ENCODE peak calls at places on chromosomes 12 and 14, in four cellular contexts. U is H1, T is GM12878, W is HepG2. P is an unnamed sample. For H3K4me1 and H3K9me3, the result is how much of the 10 kb centered on the place peaks cover.

GRCh38 chr12:30796508-30796780 is 41.7 kb upstream of the CAPRIN2 start:
- DNase-seq in U (no peak), T (no peak), W (no peak), P (peak)

GRCh38 chr12:25884920-25885234 is 73.6 kb upstream of the RASSF8 start:
- DNase-seq in U (no peak), T (no peak), W (no peak), P (no peak)

GRCh38 chr12:111597731-111598636 is 1.1 kb downstream of the ATXN2 start:
- DNase-seq in U (no peak), T (no peak), W (no peak), P (no peak)

GRCh38 chr12:124402281-124403066 is 107.6 kb downstream of the RFLNA start:
- DNase-seq in U (no peak), T (no peak), W (no peak), P (no peak)

GRCh38 chr12:109715310-109716091 is 1.9 kb downstream of the FAM222A start:
- DNase-seq in U (no peak), T (no peak), W (no peak), P (no peak)

GRCh38 chr14:30270200-30271161 is 288.5 kb upstream of the G2E3 start:
- DNase-seq in U (peak), T (no peak), W (peak), P (peak)

GRCh38 chr14:102796661-102797190 is 19.5 kb downstream of the TRAF3 start:
- DNase-seq in U (no peak), T (no peak), W (no peak), P (no peak)

GRCh38 chr12:129325566-129325965 is 472.3 kb downstream of the GLT1D1 start:
- DNase-seq in U (no peak), T (no peak), W (no peak), P (no peak)

GRCh38 chr12:45269407-45269741 is 53.5 kb downstream of the ANO6 start:
- DNase-seq in U (no peak), T (no peak), W (no peak), P (no peak)

GRCh38 chr14:23057757-23058653 is 685 bp upstream of the CDH24 start:
- DNase-seq in U (peak), T (peak), W (peak), P (peak)

GRCh38 chr12:124761876-124762275 is 101.8 kb downstream of the SCARB1 start:
- DNase-seq in U (no peak), T (no peak), W (no peak), P (no peak)

GRCh38 chr12:40336573-40337199 is 111.9 kb downstream of the LRRK2 start:
- DNase-seq in U (no peak), T (no peak), W (peak), P (no peak)

GRCh38 chr12:28611501-28611900 is 421.2 kb downstream of the CCDC91 start:
- DNase-seq in U (no peak), T (no peak), W (no peak), P (no peak)

GRCh38 chr12:75820848-75821578 is 210.6 kb downstream of the PHLDA1 start:
- DNase-seq in U (no peak), T (no peak), W (no peak), P (no peak)

GRCh38 chr14:90109858-90110257 is 48.1 kb downstream of the KCNK13 start:
- DNase-seq in U (peak), T (no peak), W (peak), P (no peak)

GRCh38 chr12:93020225-93020997 is 91.3 kb upstream of the EEA1 start:
- DNase-seq in U (no peak), T (no peak), W (peak), P (no peak)
- H3K4me1 ChIP-seq in U (under half), T (under half), W (half or more), P (under half)

GRCh38 chr12:47949441-47950341 is 13.7 kb upstream of the TMEM106C start:
- DNase-seq in U (peak), T (no peak), W (peak), P (peak)
- TF ChIP-seq SUZ12 in U (no peak), T (no peak), W (no peak), P (no peak)

GRCh38 chr12:46858368-46858767 is 32.6 kb upstream of the SLC38A4 start:
- DNase-seq in U (no peak), T (no peak), W (no peak), P (peak)

GRCh38 chr12:46855760-46856159 is 30.0 kb upstream of the SLC38A4 start:
- DNase-seq in U (no peak), T (no peak), W (no peak), P (no peak)

DNA sequence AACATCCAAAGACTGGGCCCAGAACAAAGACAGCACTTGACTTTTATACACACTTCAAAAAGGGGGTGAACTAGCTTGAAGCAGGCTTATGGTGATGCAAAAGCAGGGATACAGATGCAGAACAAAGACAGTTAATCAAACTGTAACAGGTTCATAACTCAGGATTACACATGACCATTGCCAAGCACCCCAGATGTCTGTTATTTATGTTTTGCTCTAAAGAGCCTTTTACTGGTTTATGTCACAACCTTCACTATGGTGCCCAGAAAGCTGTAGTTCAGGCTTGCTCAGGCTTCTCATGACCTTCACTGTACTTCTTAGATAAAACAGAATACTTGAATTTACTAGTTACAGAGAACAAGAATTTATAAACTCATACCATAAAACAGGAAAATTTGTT is 31.7 kb upstream of the SLC38A4 start:
- DNase-seq in U (no peak), T (no peak), W (no peak), P (no peak)
- H3K9me3 ChIP-seq in U (under half), T (under half), W (half or more), P (half or more)

GRCh38 chr14:95265106-95266094 is 54.3 kb downstream of the CLMN start:
- DNase-seq in U (no peak), T (peak), W (peak), P (no peak)
- H3K4me1 ChIP-seq in U (under half), T (under half), W (under half), P (under half)

DNA sequence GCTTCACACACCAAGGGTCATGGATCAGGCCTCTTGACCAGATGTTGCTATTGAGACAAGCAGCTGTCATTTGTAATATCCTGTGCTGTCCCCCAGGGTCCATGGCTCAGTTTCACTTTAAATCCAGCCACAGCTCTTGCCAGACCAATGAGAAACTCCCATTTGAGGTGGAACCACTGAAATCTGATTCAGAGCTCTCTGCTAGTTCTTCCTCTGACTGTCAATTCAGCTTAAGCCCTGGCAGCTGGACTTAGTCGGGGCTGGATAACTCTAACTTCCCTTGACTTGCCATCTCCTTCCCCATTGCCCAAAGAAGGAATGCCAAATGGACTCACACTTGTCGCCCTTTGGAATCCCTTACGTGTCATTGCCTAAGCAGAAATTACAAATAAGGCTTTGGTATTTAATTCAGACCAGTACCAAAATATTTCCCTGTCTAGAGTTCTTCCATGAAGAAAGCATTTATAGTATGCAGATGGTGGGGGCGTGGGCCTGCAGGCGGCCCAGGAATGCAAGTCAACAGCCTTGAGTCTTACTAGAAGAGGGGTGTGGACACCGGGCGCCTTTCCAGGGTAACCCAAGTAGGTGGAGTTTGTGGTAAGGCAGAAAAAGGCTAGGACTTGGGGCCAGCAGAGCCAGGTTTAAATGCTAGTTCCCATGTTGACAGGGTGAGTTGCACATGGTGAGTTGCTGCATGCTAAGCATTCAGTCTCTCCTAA is 96.9 kb upstream of the TMPO start:
- DNase-seq in U (no peak), T (no peak), W (no peak), P (peak)
- TF ChIP-seq SUZ12 in U (no peak), T (no peak), W (no peak), P (no peak)

GRCh38 chr12:5756443-5756842 is 188.6 kb downstream of the ANO2 start:
- DNase-seq in U (no peak), T (no peak), W (no peak), P (no peak)
- H3K9me3 ChIP-seq in U (under half), T (under half), W (under half), P (under half)

GRCh38 chr14:93974833-93975232 is 1.5 kb downstream of the ASB2 start:
- DNase-seq in U (no peak), T (no peak), W (no peak), P (no peak)

GRCh38 chr14:93972618-93973205 is 3.7 kb downstream of the ASB2 start:
- DNase-seq in U (no peak), T (no peak), W (no peak), P (no peak)

GRCh38 chr14:93971635-93972027 is 4.7 kb downstream of the ASB2 start:
- DNase-seq in U (no peak), T (no peak), W (no peak), P (no peak)

GRCh38 chr14:93974299-93974698 is 2.1 kb downstream of the ASB2 start:
- DNase-seq in U (no peak), T (no peak), W (no peak), P (no peak)

GRCh38 chr14:93973607-93974006 is 2.8 kb downstream of the ASB2 start:
- DNase-seq in U (no peak), T (no peak), W (no peak), P (no peak)
- H3K4me1 ChIP-seq in U (under half), T (half or more), W (under half), P (under half)

GRCh38 chr12:64173456-64173855 is 48.6 kb downstream of the KICS2 start:
- DNase-seq in U (no peak), T (no peak), W (no peak), P (no peak)

GRCh38 chr12:64178122-64178521 is 44.0 kb downstream of the KICS2 start:
- DNase-seq in U (no peak), T (no peak), W (no peak), P (no peak)

GRCh38 chr12:64177001-64177400 is 45.1 kb downstream of the KICS2 start:
- DNase-seq in U (no peak), T (no peak), W (no peak), P (no peak)

GRCh38 chr12:64172143-64172970 is 49.7 kb downstream of the KICS2 start:
- DNase-seq in U (no peak), T (no peak), W (no peak), P (no peak)

DNA sequence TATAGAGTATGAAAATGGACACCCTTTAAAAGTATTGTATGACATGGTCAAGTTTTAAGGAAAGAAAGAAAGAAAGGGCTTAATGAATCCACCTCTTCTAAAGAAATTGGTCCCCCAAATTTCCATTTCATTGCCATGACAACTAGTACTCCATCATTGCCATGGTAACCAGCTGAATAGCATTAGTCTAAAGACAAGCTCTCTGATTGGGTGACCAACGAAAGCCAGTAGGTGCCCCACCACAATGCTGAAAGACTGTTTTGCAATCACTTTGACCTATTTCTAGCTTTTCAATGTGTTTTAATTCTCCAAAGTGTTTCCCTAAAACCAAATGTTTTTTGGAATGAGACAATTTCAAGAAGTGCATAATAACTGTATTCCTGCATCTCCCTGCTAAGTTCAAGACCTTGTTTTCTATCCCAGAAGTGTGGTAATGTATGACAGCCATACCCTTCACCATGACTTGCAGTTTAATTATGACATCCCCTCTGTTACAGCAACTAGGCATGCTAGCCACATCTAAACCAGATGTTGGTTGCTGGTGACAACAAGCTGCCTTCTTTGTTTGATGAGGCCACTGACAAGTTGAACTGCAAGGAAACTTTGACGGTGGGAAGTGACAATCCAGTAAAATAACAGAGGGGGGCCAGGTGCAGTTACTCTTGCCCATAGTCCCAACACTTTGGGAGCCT is 46.7 kb downstream of the KICS2 start:
- DNase-seq in U (no peak), T (no peak), W (no peak), P (no peak)
- TF ChIP-seq SUZ12 in U (no peak), T (no peak), W (no peak), P (no peak)

GRCh38 chr14:57847096-57847495 is 18.8 kb downstream of the SLC35F4 start:
- DNase-seq in U (no peak), T (no peak), W (no peak), P (no peak)

GRCh38 chr14:57848786-57849185 is 17.1 kb downstream of the SLC35F4 start:
- DNase-seq in U (no peak), T (no peak), W (no peak), P (no peak)

GRCh38 chr14:57845802-57846531 is 19.9 kb downstream of the SLC35F4 start:
- DNase-seq in U (no peak), T (no peak), W (no peak), P (no peak)

GRCh38 chr14:57848353-57848752 is 17.5 kb downstream of the SLC35F4 start:
- DNase-seq in U (no peak), T (no peak), W (no peak), P (no peak)

DNA sequence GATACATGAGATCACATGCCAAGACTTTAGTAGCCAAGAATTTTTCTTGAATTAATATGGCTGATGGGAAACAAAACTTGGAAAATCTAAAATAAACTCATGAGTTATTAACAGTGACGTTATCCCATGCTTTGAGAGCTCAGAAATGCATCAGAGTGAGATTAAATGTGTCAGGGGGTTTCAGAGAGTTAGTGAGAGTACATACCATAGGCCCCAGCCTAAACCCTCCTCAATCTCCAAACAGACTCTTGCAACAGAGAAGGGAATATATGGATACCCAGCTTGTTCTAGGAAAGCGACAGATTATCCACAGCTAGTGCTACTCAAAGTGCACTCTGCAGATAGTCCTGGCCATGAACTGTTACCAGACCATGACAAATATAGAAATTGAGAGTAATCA is 19.3 kb downstream of the SLC35F4 start:
- DNase-seq in U (no peak), T (no peak), W (no peak), P (no peak)
- H3K9me3 ChIP-seq in U (under half), T (under half), W (under half), P (under half)